ENCODE peak calls at places on chromosomes 16 and 17, in four cellular contexts. One of them, this sample, is unnamed.

GRCh38 chr17:62653831-62654829 is 26.7 kb downstream of the MRC2 start:
- DNase-seq in WTC11: peak
- DNase-seq in GM12878: no peak
- DNase-seq in HepG2: no peak
- DNase-seq in this sample: peak

GRCh38 chr17:9402590-9403199 is 172.9 kb downstream of the STX8 start:
- DNase-seq in WTC11: peak
- DNase-seq in GM12878: no peak
- DNase-seq in HepG2: peak
- DNase-seq in this sample: no peak

GRCh38 chr17:9022553-9023388 is 1.5 kb downstream of the NTN1 start:
- DNase-seq in WTC11: peak
- DNase-seq in GM12878: no peak
- DNase-seq in HepG2: no peak
- DNase-seq in this sample: no peak

GRCh38 chr17:13749566-13750235 is 148.0 kb upstream of the HS3ST3A1 start:
- DNase-seq in WTC11: no peak
- DNase-seq in GM12878: no peak
- DNase-seq in HepG2: no peak
- DNase-seq in this sample: no peak

GRCh38 chr16:70688266-70688742 is 2.5 kb upstream of the MTSS2 start:
- DNase-seq in WTC11: no peak
- DNase-seq in GM12878: no peak
- DNase-seq in HepG2: no peak
- DNase-seq in this sample: no peak

GRCh38 chr17:3007651-3008121 is 55.7 kb downstream of the OR1D5 start:
- DNase-seq in WTC11: no peak
- DNase-seq in GM12878: no peak
- DNase-seq in HepG2: no peak
- DNase-seq in this sample: no peak

GRCh38 chr17:71631483-71631882 is 489.3 kb upstream of the SOX9 start:
- DNase-seq in WTC11: no peak
- DNase-seq in GM12878: no peak
- DNase-seq in HepG2: no peak
- DNase-seq in this sample: no peak

GRCh38 chr16:66220766-66221165 is 145.7 kb upstream of the CDH5 start:
- DNase-seq in WTC11: no peak
- DNase-seq in GM12878: no peak
- DNase-seq in HepG2: no peak
- DNase-seq in this sample: no peak

GRCh38 chr17:40864661-40865380 is 2.2 kb downstream of the KRT12 start:
- DNase-seq in WTC11: no peak
- DNase-seq in GM12878: no peak
- DNase-seq in HepG2: peak
- DNase-seq in this sample: no peak

GRCh38 chr16:69240336-69240735 is 53.4 kb downstream of the SNTB2 start:
- DNase-seq in WTC11: no peak
- DNase-seq in GM12878: no peak
- DNase-seq in HepG2: no peak
- DNase-seq in this sample: no peak

GRCh38 chr17:28946239-28946638 is 5.1 kb downstream of the PHF12 start:
- DNase-seq in WTC11: no peak
- DNase-seq in GM12878: no peak
- DNase-seq in HepG2: no peak
- DNase-seq in this sample: no peak

GRCh38 chr17:32882734-32883133 is 5.8 kb upstream of the MYO1D start:
- DNase-seq in WTC11: no peak
- DNase-seq in GM12878: no peak
- DNase-seq in HepG2: no peak
- DNase-seq in this sample: peak

GRCh38 chr17:17156511-17156910 is 49.6 kb downstream of the PLD6 start:
- DNase-seq in WTC11: no peak
- DNase-seq in GM12878: no peak
- DNase-seq in HepG2: no peak
- DNase-seq in this sample: no peak

GRCh38 chr17:5825717-5826330 is 241.5 kb upstream of the NLRP1 start:
- DNase-seq in WTC11: no peak
- DNase-seq in GM12878: no peak
- DNase-seq in HepG2: no peak
- DNase-seq in this sample: no peak

GRCh38 chr16:8173111-8173644 is 417.1 kb downstream of the TMEM114 start:
- DNase-seq in WTC11: peak
- DNase-seq in GM12878: peak
- DNase-seq in HepG2: peak
- DNase-seq in this sample: peak

GRCh38 chr17:48728232-48729231 is at the start of gene HOXB13:
- DNase-seq in WTC11: no peak
- DNase-seq in GM12878: no peak
- DNase-seq in HepG2: no peak
- DNase-seq in this sample: peak

GRCh38 chr16:88634141-88634993 is 4.0 kb upstream of the IL17C start:
- DNase-seq in WTC11: peak
- DNase-seq in GM12878: peak
- DNase-seq in HepG2: no peak
- DNase-seq in this sample: peak

GRCh38 chr16:13909872-13910303 is 10.1 kb upstream of the ERCC4 start:
- DNase-seq in WTC11: no peak
- DNase-seq in GM12878: no peak
- DNase-seq in HepG2: peak
- DNase-seq in this sample: no peak

GRCh38 chr16:14310519-14310991 is 239.4 kb downstream of the MRTFB start:
- DNase-seq in WTC11: peak
- DNase-seq in GM12878: peak
- DNase-seq in HepG2: peak
- DNase-seq in this sample: peak

GRCh38 chr17:44417553-44417952 is 28.1 kb upstream of the ITGA2B start:
- DNase-seq in WTC11: no peak
- DNase-seq in GM12878: peak
- DNase-seq in HepG2: peak
- DNase-seq in this sample: no peak

GRCh38 chr16:14564881-14565687 is 65.0 kb downstream of the PARN start:
- DNase-seq in WTC11: no peak
- DNase-seq in GM12878: no peak
- DNase-seq in HepG2: peak
- DNase-seq in this sample: no peak

GRCh38 chr17:56949595-56949994 is 11.3 kb downstream of the COIL start:
- DNase-seq in WTC11: no peak
- DNase-seq in GM12878: no peak
- DNase-seq in HepG2: no peak
- DNase-seq in this sample: no peak

GRCh38 chr16:85105475-85105874 is 6.8 kb downstream of the CIBAR2 start:
- DNase-seq in WTC11: no peak
- DNase-seq in GM12878: no peak
- DNase-seq in HepG2: no peak
- DNase-seq in this sample: no peak
- TF ChIP-seq NR2C2 in WTC11: no peak
- TF ChIP-seq NR2C2 in GM12878: no peak
- TF ChIP-seq NR2C2 in HepG2: no peak
- TF ChIP-seq NR2C2 in this sample: no peak

DNA sequence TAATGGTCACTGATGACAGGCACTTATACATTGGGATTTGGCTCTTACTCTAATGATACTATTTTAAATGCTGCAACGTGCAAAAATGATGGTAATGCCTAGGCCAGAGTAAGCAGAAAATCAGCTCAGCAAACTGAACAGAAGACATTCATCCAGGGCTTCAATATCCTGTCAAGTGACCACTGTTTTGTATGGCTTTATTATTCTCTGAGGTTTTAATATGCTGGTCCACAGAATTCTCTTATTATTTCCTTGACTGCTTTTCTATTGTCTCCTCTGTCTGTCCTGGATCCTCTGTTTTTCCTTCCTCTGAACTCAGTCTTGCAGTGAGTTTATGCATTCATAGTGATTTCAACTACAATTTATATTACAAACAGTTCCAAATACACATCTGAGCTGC is 90.8 kb upstream of the PMFBP1 start:
- DNase-seq in WTC11: no peak
- DNase-seq in GM12878: no peak
- DNase-seq in HepG2: no peak
- DNase-seq in this sample: no peak
- TF ChIP-seq NR2C2 in WTC11: no peak
- TF ChIP-seq NR2C2 in GM12878: no peak
- TF ChIP-seq NR2C2 in HepG2: no peak
- TF ChIP-seq NR2C2 in this sample: no peak

GRCh38 chr16:56423584-56424403 is 1.6 kb downstream of the AMFR start:
- DNase-seq in WTC11: no peak
- DNase-seq in GM12878: peak
- DNase-seq in HepG2: peak
- DNase-seq in this sample: peak

GRCh38 chr16:56424404-56424765 is 960 bp downstream of the AMFR start:
- DNase-seq in WTC11: no peak
- DNase-seq in GM12878: no peak
- DNase-seq in HepG2: no peak
- DNase-seq in this sample: no peak

GRCh38 chr16:56421976-56422669 is 3.2 kb downstream of the AMFR start:
- DNase-seq in WTC11: no peak
- DNase-seq in GM12878: no peak
- DNase-seq in HepG2: peak
- DNase-seq in this sample: peak

GRCh38 chr16:56421313-56421712 is 4.0 kb downstream of the AMFR start:
- DNase-seq in WTC11: no peak
- DNase-seq in GM12878: peak
- DNase-seq in HepG2: no peak
- DNase-seq in this sample: no peak

GRCh38 chr16:56422896-56423441 is 2.4 kb downstream of the AMFR start:
- DNase-seq in WTC11: no peak
- DNase-seq in GM12878: no peak
- DNase-seq in HepG2: no peak
- DNase-seq in this sample: no peak
- TF ChIP-seq NR2C2 in WTC11: no peak
- TF ChIP-seq NR2C2 in GM12878: no peak
- TF ChIP-seq NR2C2 in HepG2: no peak
- TF ChIP-seq NR2C2 in this sample: no peak

GRCh38 chr17:83190601-83191387 is 111.4 kb downstream of the METRNL start:
- DNase-seq in WTC11: no peak
- DNase-seq in GM12878: no peak
- DNase-seq in HepG2: no peak
- DNase-seq in this sample: no peak
- TF ChIP-seq NR2C2 in WTC11: no peak
- TF ChIP-seq NR2C2 in GM12878: no peak
- TF ChIP-seq NR2C2 in HepG2: no peak
- TF ChIP-seq NR2C2 in this sample: no peak

This sample was measured in K562.